ENCODE peak calls at places on chromosome 1, in eight cellular contexts. F, T, Y, V, W, P, D and B are unnamed samples.
A peak's percentile ranks its signal among the peaks of the same experiment; 100 is the strongest.

GRCh38 chr1:218459878-218460277 is 114.7 kb downstream of the TGFB2 start:
- DNase-seq in D (no peak), P (peak; percentile 95), W (peak; percentile 39), T (peak; percentile 13), V (peak; percentile 86), Y (no peak), F (no peak), B (peak; percentile 94)

GRCh38 chr1:8858888-8859706 is 19.4 kb downstream of the ENO1 start:
- DNase-seq in V (peak; percentile 84), W (peak; percentile 15), D (no peak), P (peak; percentile 56), T (peak; percentile 50), F (peak; percentile 28), Y (no peak), B (peak; percentile 65)

GRCh38 chr1:39593386-39593785 is 16.8 kb upstream of the PABPC4 start:
- DNase-seq in F (no peak), D (no peak), V (no peak), Y (no peak), W (no peak), P (no peak), T (no peak), B (no peak)

GRCh38 chr1:218659911-218660677 is 315.0 kb downstream of the TGFB2 start:
- DNase-seq in D (no peak), F (no peak), T (no peak), W (no peak), V (peak; percentile 71), P (no peak), Y (no peak), B (peak; percentile 55)

GRCh38 chr1:247448107-247448778 is 9.7 kb downstream of the OR2B11 start:
- DNase-seq in F (peak; percentile 73), Y (no peak), V (peak; percentile 56), D (peak; percentile 83), T (peak; percentile 40), W (peak; percentile 52), P (no peak), B (peak; percentile 51)

GRCh38 chr1:176989023-176989422 is 175.5 kb downstream of the ASTN1 start:
- DNase-seq in V (peak; percentile 22), T (no peak), P (no peak), D (no peak), Y (no peak), F (no peak), W (no peak), B (no peak)

GRCh38 chr1:51898090-51898734 is 19.7 kb upstream of the NRDC start:
- DNase-seq in F (no peak), P (peak; percentile 94), W (no peak), Y (no peak), V (peak; percentile 96), T (no peak), D (no peak), B (peak; percentile 88)

GRCh38 chr1:156795787-156796186 is 20.9 kb downstream of the SH2D2A start:
- DNase-seq in F (no peak), P (no peak), T (no peak), W (no peak), D (no peak), Y (no peak), V (no peak), B (no peak)

GRCh38 chr1:210132582-210132981 is 100.0 kb upstream of the SERTAD4 start:
- DNase-seq in W (no peak), P (no peak), Y (no peak), T (peak; percentile 18), F (no peak), D (no peak), V (peak; percentile 39), B (peak; percentile 46)

GRCh38 chr1:153778051-153778823 is 3.0 kb downstream of the SLC27A3 start:
- DNase-seq in T (no peak), Y (no peak), D (no peak), P (no peak), W (no peak), V (no peak), F (no peak), B (no peak)

GRCh38 chr1:2258996-2259395 is 30.9 kb downstream of the SKI start:
- DNase-seq in Y (peak; percentile 32), F (no peak), P (no peak), D (peak; percentile 37), T (no peak), W (no peak), V (no peak), B (no peak)

GRCh38 chr1:170680428-170680827 is 16.5 kb downstream of the PRRX1 start:
- DNase-seq in V (no peak), W (no peak), T (no peak), P (no peak), Y (no peak), F (no peak), D (no peak), B (no peak)

GRCh38 chr1:184387871-184388670 is 1.2 kb downstream of the C1orf21 start:
- DNase-seq in V (peak; percentile 84), P (peak; percentile 91), D (peak; percentile 73), F (peak; percentile 49), Y (no peak), T (peak; percentile 38), W (peak; percentile 54), B (peak; percentile 79)

GRCh38 chr1:147171399-147172167 is 687 bp downstream of the PRKAB2 start:
- DNase-seq in W (no peak), P (peak; percentile 24), D (no peak), Y (no peak), V (peak; percentile 17), T (no peak), F (no peak), B (no peak)